ENCODE peak calls at places on chromosomes 11 and 22, in five cellular contexts. E is GM06990, B is thoracic aorta, H is AG04450, G is heart left ventricle. A is an unnamed sample.

GRCh38 chr11:27600656-27601055 is 94.1 kb upstream of the LIN7C start:
- DNase-seq in E (no peak), B (no peak), H (no peak), G (no peak), A (no peak)

GRCh38 chr22:50542416-50542927 is 3.2 kb upstream of the KLHDC7B start:
- DNase-seq in E (peak; percentile 86), B (no peak), H (no peak), G (peak; percentile 51), A (no peak)

GRCh38 chr11:44658451-44658850 is 68.3 kb upstream of the TSPAN18 start:
- DNase-seq in E (no peak), B (no peak), H (no peak), G (no peak), A (no peak)

GRCh38 chr22:33565580-33565995 is 354.7 kb downstream of the LARGE1 start:
- DNase-seq in E (peak; percentile 56), B (no peak), H (no peak), G (peak; percentile 69), A (no peak)

GRCh38 chr11:126490261-126490660 is 134.8 kb downstream of the ST3GAL4 start:
- DNase-seq in E (no peak), B (no peak), H (no peak), G (no peak), A (no peak)

GRCh38 chr22:25655536-25655935 is 86.5 kb upstream of the MYO18B start:
- DNase-seq in E (peak; percentile 11), B (no peak), H (no peak), G (no peak), A (no peak)

GRCh38 chr11:110130642-110131238 is 37.5 kb downstream of the ZC3H12C start:
- DNase-seq in E (no peak), B (no peak), H (no peak), G (peak; percentile 31), A (no peak)

GRCh38 chr11:104075716-104076115 is 39.3 kb downstream of the DDI1 start:
- DNase-seq in E (no peak), B (no peak), H (no peak), G (no peak), A (no peak)

GRCh38 chr11:15641191-15641810 is 526.6 kb downstream of the INSC start:
- DNase-seq in E (no peak), B (no peak), H (no peak), G (no peak), A (no peak)

GRCh38 chr11:122808494-122808893 is 29.8 kb upstream of the CRTAM start:
- DNase-seq in E (peak; percentile 54), B (no peak), H (no peak), G (no peak), A (no peak)

GRCh38 chr22:50185384-50186087 is at the start of gene TRABD:
- DNase-seq in E (peak; percentile 91), B (no peak), H (peak; percentile 56), G (peak; percentile 91), A (peak; percentile 48)

GRCh38 chr11:36577859-36578258 is 10.1 kb downstream of the RAG1 start:
- DNase-seq in E (no peak), B (no peak), H (no peak), G (no peak), A (no peak)

GRCh38 chr22:35541254-35541748 is 670 bp downstream of the RASD2 start:
- DNase-seq in E (no peak), B (no peak), H (no peak), G (no peak), A (no peak)
- H3K4me3 ChIP-seq in E (no peak overlapping the region), B (peak overlapping the region; percentile 85), H (peak overlapping the region; percentile 21), G (peak overlapping the region; percentile 36), A (peak overlapping the region; percentile 61)

DNA sequence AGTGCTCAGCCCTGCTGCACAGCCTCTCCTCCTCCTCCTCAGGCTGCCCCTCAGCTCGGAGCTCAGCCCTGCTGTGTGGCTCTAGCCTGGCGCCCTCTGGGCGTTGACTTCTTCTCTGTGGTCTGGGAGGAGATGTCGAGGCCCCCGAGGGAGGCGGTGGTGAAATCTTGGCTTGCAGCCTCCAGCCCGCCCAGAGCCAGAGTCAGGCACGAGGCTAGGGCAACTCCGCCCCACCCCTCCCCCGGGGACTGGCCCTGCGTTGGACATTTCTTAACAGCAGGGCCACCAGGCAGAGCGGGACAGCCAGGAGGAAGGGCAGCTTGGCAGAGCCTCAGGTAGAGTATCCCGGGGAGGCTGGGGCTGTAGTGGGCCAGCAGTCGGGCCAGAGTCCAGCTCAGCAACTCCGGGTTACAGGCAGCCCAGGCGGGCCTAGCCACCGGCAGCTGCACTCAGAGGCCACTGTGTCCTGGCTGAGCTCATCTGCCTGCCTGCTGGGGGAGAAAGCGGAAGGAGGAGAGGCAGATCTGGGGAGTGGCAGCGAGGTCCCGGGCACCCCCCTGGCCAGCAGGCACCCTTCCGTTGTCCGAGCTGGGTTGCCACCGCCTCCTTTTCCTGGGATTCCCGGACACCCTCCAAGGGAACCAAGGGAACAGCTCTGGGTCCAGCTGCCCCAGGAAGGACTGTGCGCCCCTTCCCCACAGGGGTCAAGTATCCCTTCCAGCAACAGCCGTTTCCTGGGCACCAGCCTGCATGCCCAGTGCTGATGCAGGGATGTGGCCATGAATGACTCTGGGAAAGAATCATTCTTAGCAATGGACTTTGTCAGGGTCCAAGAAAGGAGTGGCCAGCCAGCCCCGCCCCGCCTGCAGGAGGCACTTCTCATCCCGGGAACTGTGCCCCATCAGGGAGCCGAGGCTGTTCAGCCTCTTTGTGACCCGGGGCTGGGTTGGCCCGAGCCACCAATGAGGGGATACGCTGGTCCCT is at the start of gene ALDH3B1:
- DNase-seq in E (no peak), B (peak; percentile 58), H (no peak), G (peak; percentile 90), A (no peak)
- H3K4me3 ChIP-seq in E (no peak within 1 kb of the TSS), B (peak within 1 kb of the TSS; percentile 71), H (peak within 1 kb of the TSS; percentile 61), G (peak within 1 kb of the TSS; percentile 7), A (peak within 1 kb of the TSS; percentile 35)

GRCh38 chr11:121099885-121100284 is 1.2 kb upstream of the TECTA start:
- DNase-seq in E (no peak), B (no peak), H (peak; percentile 10), G (no peak), A (no peak)
- H3K4me3 ChIP-seq in E (no peak overlapping the region), B (no peak overlapping the region), H (no peak overlapping the region), G (no peak overlapping the region), A (no peak overlapping the region)

GRCh38 chr22:37817705-37818311 is 5.4 kb upstream of the GALR3 start:
- DNase-seq in E (peak; percentile 81), B (no peak), H (no peak), G (peak; percentile 80), A (peak; percentile 59)
- H3K4me3 ChIP-seq in E (peak overlapping the region; percentile 35), B (peak overlapping the region; percentile 67), H (peak overlapping the region; percentile 33), G (no peak overlapping the region), A (peak overlapping the region; percentile 12)

DNA sequence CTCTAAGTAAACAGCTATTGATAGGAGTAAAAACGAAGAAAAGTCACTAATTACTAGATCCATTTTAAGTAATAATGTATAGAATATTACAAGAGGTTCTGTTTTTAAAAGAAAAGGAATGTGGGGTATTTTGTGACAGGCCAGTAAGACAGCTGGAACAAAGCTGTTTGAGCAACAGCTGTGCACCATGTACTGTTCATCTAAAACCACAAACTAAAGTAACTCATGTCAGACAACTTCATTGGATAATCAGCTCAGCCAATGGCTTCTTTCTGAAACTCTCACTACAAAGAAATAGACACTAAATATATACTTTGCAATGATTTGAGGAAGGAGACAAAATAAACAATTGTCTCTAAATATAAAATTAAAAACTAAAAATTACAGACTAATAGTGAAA is 16.1 kb downstream of the RRAS2 start:
- DNase-seq in E (no peak), B (no peak), H (peak; percentile 48), G (no peak), A (no peak)
- H3K4me3 ChIP-seq in E (no peak overlapping the region), B (no peak overlapping the region), H (no peak overlapping the region), G (no peak overlapping the region), A (no peak overlapping the region)

DNA sequence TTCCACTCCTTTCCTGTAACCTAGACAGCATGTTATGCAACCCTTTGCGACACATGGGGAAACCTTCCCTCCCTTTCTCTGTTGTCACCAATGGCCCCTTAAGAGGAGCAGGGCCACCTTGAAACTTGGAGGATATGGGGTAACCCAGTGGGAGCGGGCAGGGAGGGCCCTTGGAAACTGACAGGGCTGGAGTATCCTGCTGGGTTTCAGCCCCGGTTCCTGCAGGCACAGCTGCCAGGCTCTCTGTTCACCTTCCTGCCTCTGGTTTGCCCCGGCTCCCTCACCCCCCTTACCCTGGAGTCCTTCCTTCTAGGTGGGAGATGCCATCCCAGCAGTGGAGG is 1.5 kb downstream of the PRDX5 start:
- DNase-seq in E (no peak), B (no peak), H (no peak), G (no peak), A (no peak)
- H3K4me3 ChIP-seq in E (peak overlapping the region; percentile 97), B (peak overlapping the region; percentile 79), H (peak overlapping the region; percentile 90), G (no peak overlapping the region), A (peak overlapping the region; percentile 94)

GRCh38 chr22:26666035-26666338 is 8.6 kb downstream of the MIAT start:
- DNase-seq in E (no peak), B (no peak), H (no peak), G (no peak), A (no peak)
- H3K4me3 ChIP-seq in E (no peak overlapping the region), B (no peak overlapping the region), H (no peak overlapping the region), G (no peak overlapping the region), A (no peak overlapping the region)